ENCODE peak calls at places on chromosome 17, in five cellular contexts. T, V, O, R and S are unnamed samples.

GRCh38 chr17:77864234-77865108 is 94.0 kb upstream of the TNRC6C start:
- DNase-seq in R (peak; percentile 37), T (no peak), O (no peak), V (no peak), S (no peak)

GRCh38 chr17:14301761-14302401 is 1.0 kb downstream of the HS3ST3B1 start:
- DNase-seq in V (peak; percentile 26), R (peak; percentile 31), O (no peak), T (peak; percentile 46), S (no peak)

GRCh38 chr17:19741832-19742457 is 6.2 kb downstream of the ALDH3A1 start:
- DNase-seq in V (no peak), T (no peak), R (no peak), O (no peak), S (no peak)

GRCh38 chr17:65066858-65067257 is 10.3 kb upstream of the GNA13 start:
- DNase-seq in T (no peak), V (no peak), O (no peak), R (no peak), S (no peak)

GRCh38 chr17:76384222-76384986 is at the start of gene SPHK1:
- DNase-seq in O (no peak), R (peak; percentile 77), T (peak; percentile 58), V (peak; percentile 73), S (no peak)

GRCh38 chr17:63082273-63082861 is 116.3 kb downstream of the TANC2 start:
- DNase-seq in O (no peak), R (peak; percentile 5), T (peak; percentile 18), V (no peak), S (no peak)

GRCh38 chr17:16428098-16428882 is 12.9 kb downstream of the TRPV2 start:
- DNase-seq in R (peak; percentile 67), O (peak; percentile 52), V (peak; percentile 77), T (no peak), S (no peak)

GRCh38 chr17:77418609-77419008 is 277.8 kb downstream of the SEC14L1 start:
- DNase-seq in V (no peak), T (no peak), R (no peak), O (no peak), S (no peak)

GRCh38 chr17:75130059-75130631 is 1.4 kb downstream of the NT5C start:
- DNase-seq in V (no peak), T (no peak), R (no peak), O (no peak), S (no peak)

GRCh38 chr17:33862772-33863602 is 392.1 kb upstream of the CCL2 start:
- DNase-seq in T (no peak), O (no peak), R (no peak), V (no peak), S (no peak)

GRCh38 chr17:36535669-36536081 is 888 bp downstream of the PIGW start:
- DNase-seq in T (no peak), O (no peak), R (no peak), V (no peak), S (no peak)

GRCh38 chr17:31537558-31537957 is 146.1 kb downstream of the RAB11FIP4 start:
- DNase-seq in O (no peak), V (peak; percentile 79), R (no peak), T (no peak), S (no peak)

GRCh38 chr17:17269926-17270773 is 10.9 kb downstream of the COPS3 start:
- DNase-seq in T (no peak), R (peak; percentile 26), O (no peak), V (no peak), S (no peak)

GRCh38 chr17:3221850-3222249 is 14.4 kb downstream of the OR1A1 start:
- DNase-seq in O (no peak), R (no peak), V (no peak), T (no peak), S (no peak)

GRCh38 chr17:10879110-10879509 is 41.2 kb upstream of the PIRT start:
- DNase-seq in R (peak; percentile 44), T (no peak), V (no peak), O (no peak), S (no peak)

GRCh38 chr17:29659155-29659554 is 36.4 kb upstream of the CORO6 start:
- DNase-seq in V (no peak), R (no peak), T (no peak), O (no peak), S (no peak)

GRCh38 chr17:28985950-28986713 is 19.7 kb downstream of the SEZ6 start:
- DNase-seq in V (no peak), O (no peak), R (no peak), T (no peak), S (no peak)

GRCh38 chr17:3535253-3535995 is 22.2 kb downstream of the TRPV3 start:
- DNase-seq in T (peak; percentile 39), O (no peak), R (peak; percentile 54), V (peak; percentile 49), S (no peak)

GRCh38 chr17:34710226-34710625 is 130.8 kb downstream of the TMEM132E start:
- DNase-seq in O (no peak), V (no peak), R (no peak), T (no peak), S (no peak)

GRCh38 chr17:49699967-49700575 is 7.7 kb downstream of the SLC35B1 start:
- DNase-seq in O (no peak), V (no peak), T (no peak), R (no peak), S (no peak)

GRCh38 chr17:49698005-49698404 is 9.8 kb downstream of the SLC35B1 start:
- DNase-seq in T (no peak), O (no peak), R (no peak), V (no peak), S (no peak)

GRCh38 chr17:49705254-49705653 is 2.5 kb downstream of the SLC35B1 start:
- DNase-seq in R (no peak), O (no peak), T (no peak), V (no peak), S (no peak)

GRCh38 chr17:49703557-49704277 is 4.0 kb downstream of the SLC35B1 start:
- DNase-seq in T (peak; percentile 17), R (peak; percentile 18), V (no peak), O (no peak), S (no peak)

DNA sequence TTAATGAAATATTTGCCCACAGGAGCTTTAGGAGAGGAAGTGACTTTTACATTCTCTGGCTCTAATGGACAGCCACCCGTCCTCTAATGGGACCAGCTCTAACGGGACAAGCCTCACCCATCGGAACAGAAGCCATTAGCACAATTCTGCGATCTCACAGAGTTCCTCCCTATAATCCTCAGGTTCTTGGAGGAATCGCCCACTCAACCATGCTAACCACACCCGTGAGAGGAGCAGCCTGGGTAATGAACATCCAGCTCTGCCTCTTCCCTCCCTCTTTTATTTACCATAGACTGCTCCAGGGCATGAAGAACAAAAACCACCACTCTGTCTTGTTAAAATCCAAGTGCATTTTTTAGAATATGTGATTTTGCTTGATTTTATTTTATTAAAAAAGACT is 6.8 kb downstream of the SLC35B1 start:
- DNase-seq in O (no peak), R (no peak), T (no peak), V (no peak), S (no peak)
- H3K4me3 ChIP-seq in O (no peak overlapping the region), R (no peak overlapping the region), T (no peak overlapping the region), V (no peak overlapping the region), S (no peak overlapping the region)

GRCh38 chr17:82007228-82007494 is 15.5 kb downstream of the CENPX start:
- DNase-seq in O (no peak), V (no peak), T (no peak), R (no peak), S (no peak)

GRCh38 chr17:82006468-82007227 is 16.0 kb downstream of the CENPX start:
- DNase-seq in T (no peak), R (no peak), V (no peak), O (peak; percentile 73), S (no peak)

GRCh38 chr17:82004485-82005455 is 17.9 kb downstream of the CENPX start:
- DNase-seq in R (no peak), O (no peak), V (no peak), T (no peak), S (no peak)

GRCh38 chr17:82007495-82008257 is 15.0 kb downstream of the CENPX start:
- DNase-seq in T (no peak), R (no peak), V (no peak), O (no peak), S (no peak)

DNA sequence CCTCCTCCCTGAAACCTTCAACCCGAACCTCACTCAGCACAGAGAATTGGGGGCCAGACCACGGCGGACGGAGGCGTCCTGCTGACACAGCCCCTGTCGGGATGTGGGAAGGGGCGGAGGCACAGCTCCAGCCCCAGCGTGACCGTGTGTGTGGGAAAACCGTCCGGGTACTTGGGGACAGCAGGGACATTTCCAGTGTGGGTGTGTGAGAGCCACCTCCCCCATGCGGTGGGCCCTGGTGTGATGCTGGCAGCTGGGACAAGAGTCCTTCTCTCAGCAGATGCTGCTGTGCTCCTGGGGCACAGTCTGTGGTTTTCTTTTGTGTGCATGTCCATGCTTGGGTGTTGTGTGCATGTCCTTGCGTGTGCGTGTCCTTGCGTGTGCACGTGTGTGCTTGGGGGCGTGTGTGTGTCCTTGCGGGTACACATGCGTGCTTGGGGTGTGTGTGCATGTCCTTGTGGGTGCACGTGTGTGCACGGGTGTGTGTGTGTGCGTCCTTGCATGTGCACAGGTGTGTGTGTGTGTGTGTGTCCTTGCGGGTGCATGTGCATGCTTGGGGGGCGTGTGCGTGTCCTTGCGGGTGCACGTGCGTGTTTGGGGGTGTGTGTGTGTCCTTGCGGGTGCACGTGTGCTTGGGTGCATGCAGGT is 16.9 kb downstream of the CENPX start:
- DNase-seq in T (no peak), O (no peak), V (no peak), R (no peak), S (no peak)
- H3K4me3 ChIP-seq in T (no peak overlapping the region), O (no peak overlapping the region), V (no peak overlapping the region), R (no peak overlapping the region), S (no peak overlapping the region)

GRCh38 chr17:61410100-61410551 is 10.5 kb downstream of the TBX2 start:
- DNase-seq in V (no peak), T (no peak), R (no peak), O (peak; percentile 20), S (no peak)
- H3K4me3 ChIP-seq in V (no peak overlapping the region), T (peak overlapping the region; percentile 47), R (no peak overlapping the region), O (peak overlapping the region; percentile 20), S (peak overlapping the region; percentile 84)

GRCh38 chr17:21286066-21286770 is 1.7 kb downstream of the MAP2K3 start:
- DNase-seq in O (peak; percentile 94), T (peak; percentile 98), R (peak; percentile 88), V (peak; percentile 95), S (peak; percentile 98)
- H3K4me3 ChIP-seq in O (peak overlapping the region; percentile 88), T (peak overlapping the region; percentile 78), R (peak overlapping the region; percentile 6), V (peak overlapping the region; percentile 76), S (peak overlapping the region; percentile 90)

GRCh38 chr17:56819431-56820145 is 14.1 kb downstream of the C17orf67 start:
- DNase-seq in T (peak; percentile 61), V (peak; percentile 85), R (peak; percentile 94), O (peak; percentile 74), S (no peak)
- H3K4me3 ChIP-seq in T (no peak overlapping the region), V (no peak overlapping the region), R (no peak overlapping the region), O (no peak overlapping the region), S (no peak overlapping the region)

GRCh38 chr17:58516644-58517377 is 2.4 kb upstream of the MTMR4 start:
- DNase-seq in O (no peak), T (no peak), R (peak; percentile 72), V (no peak), S (peak; percentile 68)

GRCh38 chr17:58513913-58514794 is at the start of gene MTMR4:
- DNase-seq in T (peak; percentile 18), O (peak; percentile 81), R (peak; percentile 82), V (peak; percentile 88), S (peak; percentile 84)

GRCh38 chr17:58515286-58515685 is 848 bp upstream of the MTMR4 start:
- DNase-seq in V (no peak), T (no peak), O (no peak), R (no peak), S (no peak)

GRCh38 chr17:58513391-58513912 is 986 bp downstream of the MTMR4 start:
- DNase-seq in T (no peak), V (no peak), O (no peak), R (no peak), S (no peak)

GRCh38 chr17:58514795-58515157 is 338 bp upstream of the MTMR4 start:
- DNase-seq in R (no peak), O (no peak), V (no peak), T (no peak), S (no peak)
- H3K4me3 ChIP-seq in R (no peak overlapping the region), O (peak overlapping the region; percentile 74), V (no peak overlapping the region), T (peak overlapping the region; percentile 73), S (peak overlapping the region; percentile 78)